ENCODE peak calls at places on chromosomes 3 and 15, in ten cellular contexts. L is stimulated activated naive CD4-positive, alpha-beta T cell; U is A549; R is T-cell; X is lower lobe of right lung; Q is CD8-positive, alpha-beta memory T cell; O is AG08395; F is GM23248; V is OCI-M1; N is GDM1. Y is an unnamed sample.

GRCh38 chr15:75454471-75455418 is 3.3 kb upstream of the SIN3A start:
- DNase-seq in Q (peak; percentile 85), F (peak; percentile 85), U (no peak), N (peak; percentile 23), R (peak; percentile 74), V (peak; percentile 86), X (peak; percentile 83), O (peak; percentile 38), L (peak; percentile 81), Y (peak; percentile 26)

GRCh38 chr3:57078366-57079220 is 18.1 kb downstream of the SPATA12 start:
- DNase-seq in F (peak; percentile 77), R (no peak), L (no peak), U (peak; percentile 22), Q (peak; percentile 8), X (peak; percentile 60), V (peak; percentile 5), N (no peak), O (peak; percentile 59), Y (no peak)

GRCh38 chr3:88324788-88325187 is 175.0 kb downstream of the C3orf38 start:
- DNase-seq in O (no peak), L (no peak), U (no peak), N (no peak), X (no peak), Q (no peak), V (no peak), F (no peak), R (no peak), Y (no peak)

GRCh38 chr3:146160233-146160963 is 586 bp downstream of the PLOD2 start:
- DNase-seq in L (no peak), N (no peak), F (peak; percentile 94), R (no peak), Q (no peak), X (peak; percentile 48), U (peak; percentile 85), V (peak; percentile 86), O (peak; percentile 73), Y (peak; percentile 57)

GRCh38 chr3:122021811-122022401 is at the start of gene ILDR1:
- DNase-seq in N (no peak), R (no peak), X (peak; percentile 65), O (no peak), Q (no peak), V (no peak), F (no peak), L (no peak), U (no peak), Y (peak; percentile 26)

GRCh38 chr3:128217702-128218475 is 64.6 kb downstream of the EEFSEC start:
- DNase-seq in R (no peak), X (no peak), Q (no peak), V (peak; percentile 77), U (no peak), O (no peak), L (no peak), N (no peak), F (no peak), Y (no peak)

GRCh38 chr3:54122046-54122801 is at the start of gene CACNA2D3:
- DNase-seq in L (no peak), F (peak; percentile 41), O (no peak), V (no peak), U (no peak), R (no peak), X (peak; percentile 71), Q (no peak), N (no peak), Y (no peak)

GRCh38 chr15:67967871-67968423 is 86.2 kb upstream of the PIAS1 start:
- DNase-seq in F (peak; percentile 62), Q (no peak), R (no peak), U (no peak), N (peak; percentile 17), O (peak; percentile 55), V (peak; percentile 23), X (peak; percentile 90), L (no peak), Y (no peak)

GRCh38 chr3:172181936-172182708 is 142.7 kb downstream of the FNDC3B start:
- DNase-seq in O (peak; percentile 38), R (no peak), U (no peak), N (no peak), X (no peak), F (peak; percentile 73), Q (no peak), L (no peak), V (no peak), Y (no peak)

GRCh38 chr3:156433910-156434309 is 121.0 kb downstream of the SSR3 start:
- DNase-seq in X (no peak), V (no peak), R (no peak), F (peak; percentile 23), O (peak; percentile 8), Q (no peak), N (no peak), U (no peak), L (no peak), Y (no peak)